ENCODE peak calls at places on chromosomes 6 and 20, in four cellular contexts. F is right atrium auricular region, Q is mesothelial cell of epicardium, S is mammary epithelial cell. R is an unnamed sample.

GRCh38 chr6:2850480-2851150 is 9.0 kb upstream of the SERPINB1 start:
- DNase-seq in S (no peak), Q (no peak), F (no peak), R (no peak)

GRCh38 chr6:36595168-36595818 is 1.1 kb downstream of the SRSF3 start:
- DNase-seq in S (peak), Q (no peak), F (no peak), R (no peak)

GRCh38 chr20:24465730-24466129 is 3.7 kb upstream of the SYNDIG1 start:
- DNase-seq in F (peak), S (peak), Q (no peak), R (no peak)

GRCh38 chr6:130900913-130901312 is 73.7 kb downstream of the SMLR1 start:
- DNase-seq in Q (no peak), S (peak), F (no peak), R (no peak)

GRCh38 chr6:160147146-160147536 is 25.5 kb downstream of the SLC22A1 start:
- DNase-seq in F (no peak), S (no peak), Q (no peak), R (no peak)

GRCh38 chr6:151452750-151453427 is 963 bp upstream of the RMND1 start:
- DNase-seq in F (peak), Q (no peak), S (peak), R (no peak)

GRCh38 chr20:38231786-38232130 is 28.8 kb downstream of the KIAA1755 start:
- DNase-seq in Q (no peak), S (no peak), F (no peak), R (no peak)

GRCh38 chr6:36727491-36728021 is 29.9 kb downstream of the RAB44 start:
- DNase-seq in F (no peak), S (peak), Q (no peak), R (no peak)

GRCh38 chr20:25484224-25484846 is 76.9 kb downstream of the GINS1 start:
- DNase-seq in Q (no peak), S (peak), F (no peak), R (no peak)

GRCh38 chr6:82365011-82365751 is 1.6 kb downstream of the TPBG start:
- DNase-seq in F (no peak), S (peak), Q (peak), R (peak)

GRCh38 chr6:159042824-159043181 is 2.0 kb downstream of the TAGAP start:
- DNase-seq in F (no peak), Q (no peak), S (no peak), R (no peak)
- TF ChIP-seq CTCF in F (no peak), Q (peak), S (no peak), R (peak)

GRCh38 chr6:41426888-41427641 is 91.7 kb downstream of the NCR2 start:
- DNase-seq in Q (no peak), S (no peak), F (no peak), R (no peak)

GRCh38 chr6:41426438-41426851 is 91.0 kb downstream of the NCR2 start:
- DNase-seq in F (no peak), Q (no peak), S (no peak), R (no peak)

GRCh38 chr6:41428402-41428994 is 93.1 kb downstream of the NCR2 start:
- DNase-seq in S (no peak), Q (no peak), F (no peak), R (no peak)

GRCh38 chr6:41428995-41429417 is 93.6 kb downstream of the NCR2 start:
- DNase-seq in S (peak), F (peak), Q (no peak), R (no peak)

DNA sequence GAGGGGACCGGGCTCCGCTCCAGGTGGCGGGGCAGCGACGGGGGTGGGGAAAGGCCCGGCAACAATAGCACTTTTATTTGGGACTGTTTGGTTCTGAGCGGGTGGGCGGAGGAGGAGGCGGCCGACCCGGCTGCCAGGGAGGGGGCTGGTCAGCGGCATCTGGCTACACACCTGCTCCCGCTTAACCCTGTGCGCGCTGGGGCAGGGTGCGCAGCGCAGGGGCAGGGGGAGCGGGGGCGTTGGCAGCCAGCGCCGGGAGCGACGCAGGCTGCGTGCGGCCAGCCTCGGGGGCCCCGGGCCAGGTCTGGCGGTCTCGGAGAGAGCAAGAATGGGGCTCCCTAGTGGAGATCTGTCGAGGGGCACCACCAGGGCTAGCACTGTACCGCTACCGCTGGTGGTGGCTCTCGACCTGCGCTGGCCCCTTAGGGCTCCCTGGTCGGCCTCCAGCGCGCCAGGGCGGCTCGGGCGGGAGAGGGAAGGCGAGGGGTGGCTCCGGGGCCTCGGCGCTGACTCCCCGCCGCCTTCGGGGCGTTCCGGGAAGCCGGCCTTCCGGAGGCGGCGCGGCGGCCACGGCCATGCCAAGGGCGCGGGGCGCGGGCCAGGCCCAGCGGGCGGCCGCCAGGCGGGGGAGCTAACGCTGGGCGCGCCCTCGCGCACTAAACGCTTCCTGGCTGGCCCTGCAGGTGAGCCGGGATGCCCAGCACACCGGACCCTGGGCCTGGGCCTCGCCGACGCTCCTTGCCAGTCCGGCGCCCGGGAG is 92.4 kb downstream of the NCR2 start:
- DNase-seq in F (no peak), S (peak), Q (no peak), R (peak)
- TF ChIP-seq CTCF in F (peak), S (no peak), Q (peak), R (peak)

GRCh38 chr6:27312146-27312949 is at the start of gene POM121L2:
- DNase-seq in F (no peak), S (peak), Q (peak), R (peak)

GRCh38 chr6:27311806-27312145 is 297 bp downstream of the POM121L2 start:
- DNase-seq in F (no peak), Q (no peak), S (no peak), R (no peak)

GRCh38 chr6:27314046-27314445 is 2.0 kb upstream of the POM121L2 start:
- DNase-seq in Q (no peak), S (no peak), F (no peak), R (no peak)

DNA sequence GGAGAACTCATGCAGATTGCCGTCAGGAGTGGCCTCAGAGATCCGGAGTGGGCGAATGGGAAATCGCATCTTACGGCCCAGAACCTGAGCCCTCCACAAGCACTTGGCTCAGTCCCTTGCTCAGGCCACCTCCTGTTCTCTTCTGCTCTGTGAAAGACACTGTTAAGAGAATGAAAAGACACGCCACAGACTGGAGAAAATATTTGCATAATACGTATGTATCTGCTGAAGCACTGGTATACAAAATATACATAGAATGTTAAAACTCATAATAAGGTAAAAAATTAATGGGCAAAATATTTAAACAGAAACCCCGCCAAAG is 838 bp upstream of the POM121L2 start:
- DNase-seq in S (no peak), Q (no peak), F (no peak), R (no peak)
- TF ChIP-seq CTCF in S (no peak), Q (no peak), F (no peak), R (peak)

GRCh38 chr6:157699777-157700636 is 123.0 kb upstream of the SNX9 start:
- DNase-seq in S (no peak), F (no peak), Q (no peak), R (no peak)
- TF ChIP-seq CTCF in S (no peak), F (no peak), Q (no peak), R (no peak)

DNA sequence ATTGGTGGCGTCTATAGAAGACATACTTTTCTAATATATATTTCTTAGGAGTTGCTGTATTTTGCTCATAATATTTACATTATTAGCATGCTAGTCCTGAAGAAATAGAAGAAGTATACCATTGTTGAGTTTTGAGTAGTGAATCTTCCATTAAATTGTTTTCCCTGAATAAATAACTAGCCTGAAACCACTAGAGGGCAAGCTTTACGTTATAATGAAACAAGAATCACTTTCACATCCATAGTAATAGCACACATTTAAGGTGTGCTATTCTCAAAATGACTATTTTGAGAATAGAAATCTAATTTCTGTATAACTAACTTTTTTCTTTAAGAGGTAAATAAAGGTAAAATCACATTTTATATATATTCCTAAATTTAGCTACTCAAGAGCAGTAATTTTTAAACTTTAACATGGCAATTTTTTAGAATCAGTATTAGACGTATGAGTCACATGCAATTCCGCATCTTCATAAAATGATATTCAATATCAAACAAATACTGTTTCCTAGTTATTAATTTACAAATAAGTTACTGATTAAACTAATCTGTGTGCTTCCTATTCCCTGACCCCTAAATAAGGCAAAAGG is 213.2 kb upstream of the MANEA start:
- DNase-seq in F (no peak), Q (no peak), S (no peak), R (no peak)
- TF ChIP-seq CTCF in F (no peak), Q (peak), S (peak), R (peak)

GRCh38 chr6:162203287-162203686 is 524.3 kb downstream of the PRKN start:
- DNase-seq in Q (no peak), F (no peak), S (no peak), R (no peak)
- TF ChIP-seq CTCF in Q (no peak), F (no peak), S (no peak), R (no peak)

DNA sequence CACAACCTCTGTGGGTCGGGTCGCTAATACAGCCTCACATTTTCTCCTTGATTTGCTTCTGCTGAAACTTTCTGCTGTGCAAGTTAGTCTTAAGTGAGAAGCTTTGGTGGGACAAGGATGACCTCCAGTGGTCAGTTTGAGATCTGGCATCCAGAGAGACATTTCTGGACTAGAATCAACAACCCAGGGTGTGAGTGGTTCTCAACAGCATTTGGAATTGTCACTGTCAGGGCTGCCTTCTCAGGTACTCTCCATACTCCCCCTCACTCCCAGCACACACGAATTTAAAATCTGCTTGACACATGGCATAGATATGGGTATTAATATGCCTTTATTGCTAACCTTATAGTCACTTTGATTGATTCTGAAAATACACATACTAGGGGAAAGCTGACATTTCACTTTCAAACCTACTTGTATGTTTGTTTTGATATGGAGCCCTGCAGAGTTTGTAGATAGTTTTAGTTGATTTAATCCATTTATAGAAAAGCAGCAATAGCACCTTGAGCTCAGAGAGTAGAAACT is 13.2 kb downstream of the OTOR start:
- DNase-seq in S (peak), Q (no peak), F (no peak), R (peak)
- TF ChIP-seq CTCF in S (peak), Q (peak), F (peak), R (peak)

GRCh38 chr6:122947355-122947754 is 48.7 kb upstream of the CLVS2 start:
- DNase-seq in Q (no peak), F (no peak), S (peak), R (peak)
- TF ChIP-seq CTCF in Q (no peak), F (no peak), S (peak), R (peak)

GRCh38 chr6:26196846-26197683 is 109.8 kb downstream of the HFE start:
- DNase-seq in F (peak), Q (no peak), S (peak), R (peak)

GRCh38 chr6:26199057-26199772 is 112.0 kb downstream of the HFE start:
- DNase-seq in Q (no peak), S (peak), F (peak), R (peak)

GRCh38 chr6:26198626-26199056 is 111.4 kb downstream of the HFE start:
- DNase-seq in S (no peak), F (no peak), Q (no peak), R (peak)

GRCh38 chr6:26195924-26196845 is 109.0 kb downstream of the HFE start:
- DNase-seq in Q (no peak), F (no peak), S (peak), R (peak)

DNA sequence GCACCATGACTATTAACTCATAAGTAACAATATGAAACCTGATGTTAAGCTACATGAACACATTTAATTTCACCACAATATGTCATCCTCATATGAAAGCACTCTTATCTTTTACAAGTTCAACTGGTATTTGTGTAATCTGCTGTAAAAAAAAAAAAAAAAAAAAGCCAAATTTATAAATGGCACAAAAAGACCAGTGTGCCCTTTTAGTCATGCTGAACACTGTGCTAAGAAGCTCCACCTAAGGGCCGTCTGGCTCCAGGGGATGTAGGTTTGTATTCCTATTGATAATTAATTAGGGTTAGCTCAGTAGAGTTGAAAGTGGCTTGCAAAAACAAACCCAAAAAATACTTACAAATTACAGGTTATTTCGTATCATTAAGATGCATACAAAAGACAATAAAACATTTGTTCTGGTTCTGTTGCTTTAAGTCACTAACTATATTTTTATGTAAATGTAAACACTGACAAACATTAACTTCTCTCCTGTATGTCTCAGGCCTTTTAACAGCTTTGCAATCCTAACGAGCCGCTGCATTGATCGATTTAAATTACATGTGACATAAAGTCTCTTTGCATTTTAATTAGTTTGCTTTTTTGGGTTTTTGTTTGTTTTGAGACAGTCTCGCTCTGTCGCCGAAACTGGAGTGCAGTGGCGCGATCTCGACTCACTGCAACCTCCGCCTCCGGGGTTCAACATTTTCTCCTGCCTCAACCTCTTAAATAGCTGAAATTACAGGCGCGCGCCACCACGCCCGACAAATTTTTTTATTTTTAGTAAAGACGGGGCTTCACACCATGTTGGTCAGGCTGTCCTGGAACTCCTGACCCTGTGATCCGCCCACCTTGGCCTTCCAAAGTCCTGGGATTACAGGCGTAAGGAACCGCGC is 110.8 kb downstream of the HFE start:
- DNase-seq in S (peak), F (no peak), Q (no peak), R (no peak)
- TF ChIP-seq CTCF in S (peak), F (no peak), Q (no peak), R (peak)

GRCh38 chr6:11093065-11093590 is 506 bp upstream of the SMIM13 start:
- DNase-seq in Q (no peak), F (no peak), S (no peak), R (no peak)

GRCh38 chr6:11096109-11096508 is 2.5 kb downstream of the SMIM13 start:
- DNase-seq in Q (no peak), S (peak), F (no peak), R (no peak)

GRCh38 chr6:11094411-11094851 is 797 bp downstream of the SMIM13 start:
- DNase-seq in F (peak), Q (no peak), S (peak), R (peak)

GRCh38 chr6:11092654-11093053 is 980 bp upstream of the SMIM13 start:
- DNase-seq in F (no peak), S (no peak), Q (no peak), R (no peak)

DNA sequence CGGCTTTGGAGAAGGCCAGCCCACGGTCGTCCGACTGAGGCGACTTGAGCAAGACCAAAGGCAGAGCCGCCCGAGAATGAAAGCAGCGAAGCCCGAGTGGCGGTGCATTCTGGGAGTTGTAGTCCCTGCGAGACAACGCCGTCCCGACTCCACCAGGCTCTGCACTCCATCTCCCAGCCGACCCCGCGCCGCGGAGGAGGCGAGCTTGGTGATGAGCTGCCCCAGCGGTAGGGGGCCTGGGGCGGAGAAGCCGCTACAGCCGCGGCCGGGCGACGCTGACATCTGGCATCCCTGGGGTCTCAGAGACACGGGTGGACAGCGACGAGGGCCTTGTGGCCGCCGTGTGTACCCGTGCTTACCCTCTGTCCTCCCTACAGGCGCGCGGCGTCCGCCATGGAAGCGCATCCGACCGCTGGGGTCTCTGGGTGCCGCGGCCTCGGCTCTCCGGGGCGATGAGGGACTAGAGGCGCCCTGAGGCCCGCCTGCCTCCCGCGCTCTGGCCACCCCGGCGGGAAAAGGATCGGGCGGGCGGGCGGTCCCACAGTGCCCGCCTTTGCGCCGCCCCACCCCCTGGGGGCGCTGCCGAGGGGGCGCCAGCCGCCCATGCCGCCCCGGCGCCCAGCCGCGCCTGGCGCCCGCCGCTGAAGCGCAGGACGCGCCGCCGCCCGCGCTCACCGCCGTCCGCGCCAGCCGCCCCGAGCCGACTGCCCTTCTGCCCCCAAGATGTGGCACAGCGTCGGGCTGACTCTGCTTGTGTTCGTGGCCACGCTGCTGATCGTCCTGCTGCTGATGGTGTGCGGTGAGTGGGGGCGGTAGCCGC is at the start of gene SMIM13:
- DNase-seq in Q (peak), F (peak), S (peak), R (peak)
- TF ChIP-seq CTCF in Q (peak), F (peak), S (peak), R (peak)

R was measured in neural crest cell.